ENCODE peak calls at places on chromosomes 13 and 19, in five cellular contexts. Y, B, V, P and C are unnamed samples.

GRCh38 chr13:21849323-21849722 is 178.4 kb downstream of the FGF9 start:
- DNase-seq in Y (peak; percentile 52), B (peak; percentile 15), V (peak; percentile 4), P (no peak), C (peak; percentile 40)

GRCh38 chr13:109778102-109778542 is 8.3 kb downstream of the IRS2 start:
- DNase-seq in Y (no peak), B (no peak), V (no peak), P (no peak), C (no peak)

GRCh38 chr13:112066624-112067004 is 335 bp upstream of the SOX1 start:
- DNase-seq in Y (no peak), B (no peak), V (no peak), P (peak; percentile 82), C (no peak)

GRCh38 chr13:62092536-62092935 is 676.9 kb upstream of the PCDH20 start:
- DNase-seq in Y (no peak), B (no peak), V (no peak), P (no peak), C (no peak)

GRCh38 chr19:1154731-1155351 is 19.2 kb downstream of the SBNO2 start:
- DNase-seq in Y (peak; percentile 67), B (no peak), V (no peak), P (no peak), C (no peak)

GRCh38 chr13:102597029-102598015 is 536 bp downstream of the TPP2 start:
- DNase-seq in Y (no peak), B (peak; percentile 18), V (no peak), P (no peak), C (no peak)

GRCh38 chr13:35475960-35476943 is at the start of gene MAB21L1:
- DNase-seq in Y (no peak), B (no peak), V (no peak), P (peak; percentile 59), C (no peak)

GRCh38 chr19:33096005-33096404 is 15.0 kb downstream of the GPATCH1 start:
- DNase-seq in Y (no peak), B (no peak), V (no peak), P (no peak), C (no peak)

GRCh38 chr19:1449467-1450442 is at the start of gene APC2:
- DNase-seq in Y (no peak), B (peak; percentile 95), V (no peak), P (peak; percentile 93), C (no peak)

GRCh38 chr19:45283443-45284033 is 32.5 kb downstream of the MARK4 start:
- DNase-seq in Y (no peak), B (no peak), V (peak; percentile 17), P (no peak), C (no peak)

GRCh38 chr13:97322740-97323342 is 100.7 kb downstream of the MBNL2 start:
- DNase-seq in Y (no peak), B (no peak), V (no peak), P (no peak), C (no peak)

GRCh38 chr13:43878897-43879322 is 630 bp downstream of the CCDC122 start:
- DNase-seq in Y (peak; percentile 31), B (no peak), V (peak; percentile 13), P (no peak), C (no peak)

GRCh38 chr13:111489301-111489700 is 168.9 kb downstream of the TEX29 start:
- DNase-seq in Y (no peak), B (no peak), V (no peak), P (no peak), C (no peak)

GRCh38 chr19:48123907-48124675 is 13.5 kb upstream of the PLA2G4C start:
- DNase-seq in Y (peak; percentile 39), B (no peak), V (no peak), P (no peak), C (peak; percentile 39)

GRCh38 chr13:28384789-28385188 is 110.1 kb downstream of the FLT1 start:
- DNase-seq in Y (no peak), B (no peak), V (no peak), P (no peak), C (no peak)

GRCh38 chr13:112114391-112114790 is 47.4 kb downstream of the SOX1 start:
- DNase-seq in Y (no peak), B (no peak), V (no peak), P (no peak), C (no peak)

GRCh38 chr19:49430678-49431329 is 5.6 kb downstream of the GFY start:
- DNase-seq in Y (no peak), B (peak; percentile 57), V (no peak), P (no peak), C (no peak)

GRCh38 chr19:5934779-5935472 is 20.9 kb downstream of the CAPS start:
- DNase-seq in Y (no peak), B (no peak), V (no peak), P (no peak), C (no peak)

GRCh38 chr19:55319786-55320185 is 5.4 kb downstream of the TMEM150B start:
- DNase-seq in Y (no peak), B (peak; percentile 66), V (no peak), P (peak; percentile 93), C (no peak)

GRCh38 chr19:20256606-20257005 is 89.6 kb downstream of the ZNF486 start:
- DNase-seq in Y (no peak), B (no peak), V (no peak), P (peak; percentile 32), C (no peak)

GRCh38 chr19:39430675-39431593 is 4.8 kb downstream of the RPS16 start:
- DNase-seq in Y (peak; percentile 71), B (peak; percentile 46), V (no peak), P (peak; percentile 60), C (peak; percentile 97)

GRCh38 chr13:99374994-99375805 is 68.0 kb upstream of the GPR183 start:
- DNase-seq in Y (no peak), B (no peak), V (no peak), P (peak; percentile 43), C (no peak)

GRCh38 chr13:99926014-99926731 is 45.4 kb downstream of the ZIC5 start:
- DNase-seq in Y (no peak), B (no peak), V (no peak), P (no peak), C (peak; percentile 15)

GRCh38 chr19:47110521-47111080 is 3.0 kb downstream of the ZC3H4 start:
- DNase-seq in Y (no peak), B (peak; percentile 15), V (no peak), P (no peak), C (no peak)
- TF ChIP-seq SRF in Y (no peak), B (no peak), V (no peak), P (no peak), C (no peak)

DNA sequence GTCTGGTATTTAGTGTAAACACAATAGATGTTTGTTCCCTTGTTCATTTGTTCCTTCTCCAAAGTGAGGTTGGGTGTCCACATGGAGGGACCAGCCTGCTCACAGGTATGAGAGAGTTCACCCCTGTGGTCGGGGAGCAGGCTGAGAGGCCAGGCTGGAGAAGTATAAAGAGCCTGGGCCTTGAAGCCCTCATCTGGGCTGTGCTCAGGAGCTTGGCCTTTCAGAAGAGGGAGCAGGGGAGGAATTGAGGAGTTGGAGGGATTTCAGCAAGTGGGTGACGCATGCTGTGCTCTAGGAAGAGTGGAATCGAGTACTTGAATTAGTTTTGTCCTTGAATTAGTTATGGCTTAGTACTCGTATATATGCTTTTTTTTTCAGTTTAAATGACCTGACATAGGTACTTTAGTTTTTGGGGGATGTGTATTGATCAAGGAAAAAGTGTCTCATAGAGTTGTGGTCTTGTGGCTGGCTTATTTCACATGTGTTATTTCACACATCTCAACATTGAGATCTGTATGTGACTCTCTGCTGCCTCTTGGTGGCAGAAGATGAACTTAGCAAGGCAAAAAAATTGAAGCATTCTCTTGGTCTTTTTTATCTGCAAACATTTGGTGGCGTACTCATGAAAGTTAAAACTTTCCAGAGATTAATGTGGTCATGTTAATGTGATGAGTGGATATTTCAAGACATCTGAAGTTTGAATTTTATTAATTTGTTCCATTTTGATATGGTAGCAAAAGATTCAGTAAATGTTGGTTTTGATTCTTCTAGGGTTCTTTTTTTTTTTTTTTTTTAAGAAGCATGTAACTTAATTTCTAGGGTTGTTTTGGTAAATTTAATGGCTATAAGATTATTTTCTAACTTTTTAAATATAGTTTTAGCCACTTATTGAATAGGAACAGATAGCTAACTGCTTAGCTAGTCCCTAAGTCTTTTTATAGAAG is 54.3 kb downstream of the SLAIN1 start:
- DNase-seq in Y (peak; percentile 41), B (peak; percentile 22), V (peak; percentile 34), P (no peak), C (peak; percentile 6)
- TF ChIP-seq SRF in Y (no peak), B (no peak), V (no peak), P (no peak), C (no peak)

GRCh38 chr19:8589177-8589714 is 12.0 kb upstream of the MYO1F start:
- DNase-seq in Y (no peak), B (no peak), V (no peak), P (no peak), C (no peak)
- TF ChIP-seq SRF in Y (no peak), B (no peak), V (no peak), P (no peak), C (no peak)

GRCh38 chr13:29774830-29775229 is 75.6 kb downstream of the UBL3 start:
- DNase-seq in Y (no peak), B (no peak), V (no peak), P (no peak), C (no peak)
- TF ChIP-seq SRF in Y (no peak), B (no peak), V (no peak), P (no peak), C (no peak)

GRCh38 chr13:51729853-51730553 is 74.0 kb downstream of the DHRS12 start:
- DNase-seq in Y (peak; percentile 70), B (no peak), V (no peak), P (no peak), C (no peak)
- TF ChIP-seq SRF in Y (no peak), B (no peak), V (no peak), P (no peak), C (no peak)

GRCh38 chr13:36998624-36999041 is 507 bp downstream of the ALG5 start:
- DNase-seq in Y (no peak), B (peak; percentile 15), V (no peak), P (peak; percentile 66), C (no peak)
- TF ChIP-seq SRF in Y (no peak), B (no peak), V (no peak), P (no peak), C (no peak)